ENCODE peak calls at places on chromosomes 5 and 9, in four cellular contexts. G, F, L and C are unnamed samples.

GRCh38 chr9:137774775-137775386 is 102.7 kb upstream of the CACNA1B start:
- DNase-seq in F (no peak), L (no peak), G (no peak), C (no peak)

GRCh38 chr9:125904155-125904841 is 157.1 kb downstream of the PBX3 start:
- DNase-seq in G (no peak), F (no peak), L (no peak), C (no peak)

GRCh38 chr5:80238778-80239679 is 16.8 kb downstream of the SERINC5 start:
- DNase-seq in G (peak), F (no peak), L (peak), C (peak)

GRCh38 chr5:1008451-1009358 is at the start of gene NKD2:
- DNase-seq in F (peak), G (peak), L (peak), C (no peak)

GRCh38 chr5:77301447-77301878 is 91.0 kb downstream of the PDE8B start:
- DNase-seq in F (no peak), G (no peak), L (no peak), C (no peak)

GRCh38 chr9:84701801-84702200 is 32.3 kb downstream of the NTRK2 start:
- DNase-seq in G (no peak), F (no peak), L (no peak), C (no peak)

GRCh38 chr5:124210106-124210918 is 536.1 kb downstream of the ZNF608 start:
- DNase-seq in F (no peak), L (no peak), G (no peak), C (no peak)

GRCh38 chr5:158382473-158382872 is 523.5 kb upstream of the CLINT1 start:
- DNase-seq in G (peak), F (no peak), L (peak), C (no peak)

GRCh38 chr9:130243015-130243881 is 22.3 kb upstream of the HMCN2 start:
- DNase-seq in F (peak), G (peak), L (peak), C (peak)

GRCh38 chr5:78795757-78796156 is 147.2 kb upstream of the LHFPL2 start:
- DNase-seq in G (no peak), F (no peak), L (no peak), C (no peak)

GRCh38 chr5:169745441-169746146 is 108.5 kb downstream of the DOCK2 start:
- DNase-seq in G (no peak), F (no peak), L (no peak), C (no peak)

GRCh38 chr5:37774912-37775483 is 64.8 kb downstream of the GDNF start:
- DNase-seq in L (no peak), G (no peak), F (peak), C (peak)

GRCh38 chr5:103444333-103445038 is 118.1 kb downstream of the NUDT12 start:
- DNase-seq in L (no peak), F (no peak), G (no peak), C (no peak)

GRCh38 chr9:96412174-96412913 is 5.8 kb downstream of the ZNF367 start:
- DNase-seq in G (no peak), L (no peak), F (no peak), C (no peak)

GRCh38 chr9:128927731-128928411 is 7.1 kb downstream of the PHYHD1 start:
- DNase-seq in G (peak), F (peak), L (no peak), C (peak)

GRCh38 chr5:95327211-95327610 is 42.3 kb upstream of the MCTP1 start:
- DNase-seq in L (no peak), G (no peak), F (no peak), C (no peak)

GRCh38 chr9:98926016-98926415 is 17.7 kb upstream of the COL15A1 start:
- DNase-seq in G (no peak), F (no peak), L (no peak), C (no peak)

GRCh38 chr5:153696256-153696655 is 205.8 kb downstream of the GRIA1 start:
- DNase-seq in G (no peak), L (no peak), F (no peak), C (no peak)

GRCh38 chr5:28779161-28779754 is 1740.9 kb upstream of the CDH9 start:
- DNase-seq in L (no peak), F (no peak), G (no peak), C (peak)

GRCh38 chr5:167155387-167156051 is 1135.9 kb upstream of the WWC1 start:
- DNase-seq in F (no peak), L (no peak), G (no peak), C (no peak)

GRCh38 chr5:131661931-131662330 is 26.9 kb upstream of the RAPGEF6 start:
- DNase-seq in F (no peak), G (no peak), L (no peak), C (no peak)

GRCh38 chr5:144427871-144428270 is 257.2 kb downstream of the KCTD16 start:
- DNase-seq in F (no peak), L (no peak), G (no peak), C (no peak)

GRCh38 chr5:35313296-35313695 is 83.0 kb upstream of the PRLR start:
- DNase-seq in L (no peak), G (no peak), F (no peak), C (no peak)

GRCh38 chr9:5025416-5025815 is 40.3 kb downstream of the JAK2 start:
- DNase-seq in G (peak), L (no peak), F (no peak), C (no peak)

GRCh38 chr5:163385824-163386223 is 51.6 kb upstream of the CCNG1 start:
- DNase-seq in L (no peak), F (no peak), G (no peak), C (peak)

GRCh38 chr5:142152383-142152730 is 43.8 kb downstream of the NDFIP1 start:
- DNase-seq in L (no peak), G (no peak), F (no peak), C (no peak)
- H3K27ac ChIP-seq in L (no peak), G (no peak), F (no peak), C (no peak)

DNA sequence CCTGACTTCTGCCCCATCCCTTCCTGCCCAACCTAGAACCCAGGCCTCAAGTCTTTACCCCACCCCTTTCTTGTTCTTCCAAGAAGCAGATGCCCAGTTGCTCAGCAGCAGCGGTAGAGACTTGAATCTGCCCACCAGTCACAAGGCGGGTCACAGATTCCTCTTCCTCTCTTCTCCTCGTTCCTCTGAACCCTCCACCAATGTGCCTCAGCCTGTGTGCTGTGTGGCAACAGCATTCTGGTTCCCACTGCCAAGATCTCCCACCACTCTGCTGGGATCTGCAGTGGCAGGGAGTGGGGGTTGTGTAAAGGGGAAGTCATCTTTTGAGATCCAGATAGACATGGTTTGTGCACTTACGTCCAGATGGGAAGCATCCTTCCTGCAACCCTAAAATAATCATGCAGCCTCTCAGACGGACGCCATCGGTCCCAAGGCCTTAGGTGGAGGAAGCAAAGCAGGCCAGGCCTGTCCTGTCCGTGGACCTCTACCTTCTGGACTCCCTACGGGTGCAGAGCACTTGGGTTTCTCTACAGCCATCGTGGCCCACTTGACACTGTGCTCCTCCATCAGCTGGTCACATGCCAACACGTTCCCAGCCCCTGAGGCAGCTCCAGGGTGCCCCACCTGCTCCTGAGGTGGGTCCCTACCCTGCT is 7.7 kb upstream of the RPL26L1 start:
- DNase-seq in G (no peak), L (no peak), F (no peak), C (peak)
- H3K27ac ChIP-seq in G (no peak), L (no peak), F (no peak), C (no peak)

GRCh38 chr5:59767753-59768159 is 125.8 kb downstream of the PDE4D start:
- DNase-seq in L (no peak), G (no peak), F (no peak), C (no peak)
- H3K27ac ChIP-seq in L (peak), G (no peak), F (no peak), C (no peak)

GRCh38 chr5:142322747-142323479 is 1.9 kb downstream of the SPRY4 start:
- DNase-seq in L (no peak), G (no peak), F (no peak), C (no peak)
- H3K27ac ChIP-seq in L (peak), G (peak), F (no peak), C (no peak)

DNA sequence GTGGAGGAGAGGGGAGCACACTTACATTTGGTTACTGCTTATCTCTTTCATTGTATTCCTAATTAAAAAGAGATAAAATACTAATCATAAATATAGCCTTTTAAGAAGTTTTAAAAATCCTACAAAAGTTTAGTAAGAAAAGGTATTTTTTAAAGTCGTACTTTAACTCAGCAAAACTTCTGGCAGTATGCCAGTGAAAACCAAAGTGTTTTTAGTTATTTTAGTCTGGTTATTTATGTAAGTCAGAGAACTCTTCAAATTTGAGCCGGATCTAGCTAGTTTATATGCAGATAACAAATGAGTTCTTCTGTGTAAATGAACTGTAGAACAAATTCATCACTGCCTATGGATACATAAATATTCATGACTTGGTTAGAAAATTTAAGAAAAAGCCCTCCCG is 36.5 kb upstream of the ANKDD1B start:
- DNase-seq in F (no peak), G (no peak), L (no peak), C (peak)
- H3K27ac ChIP-seq in F (no peak), G (no peak), L (no peak), C (peak)